ENCODE peak calls at places on chromosome 15, in seven cellular contexts. One of them, this sample, is unnamed. For H3K4me1, the result is how much of the 10 kb centered on the place peaks cover.

GRCh38 chr15:44801368-44801767 is 65.0 kb downstream of the TRIM69 start:
- DNase-seq in BE2C: no peak
- DNase-seq in uterus: no peak
- DNase-seq in Peyer's patch: no peak
- DNase-seq in H1: no peak
- DNase-seq in adrenal gland: no peak
- DNase-seq in stomach: no peak
- DNase-seq in this sample: no peak

GRCh38 chr15:48967336-48967735 is 3.6 kb upstream of the SHC4 start:
- DNase-seq in BE2C: no peak
- DNase-seq in uterus: no peak
- DNase-seq in Peyer's patch: no peak
- DNase-seq in H1: no peak
- DNase-seq in adrenal gland: no peak
- DNase-seq in stomach: no peak
- DNase-seq in this sample: no peak

GRCh38 chr15:77021803-77022381 is 27.0 kb downstream of the PSTPIP1 start:
- DNase-seq in BE2C: no peak
- DNase-seq in uterus: no peak
- DNase-seq in Peyer's patch: peak
- DNase-seq in H1: no peak
- DNase-seq in adrenal gland: no peak
- DNase-seq in stomach: no peak
- DNase-seq in this sample: no peak

GRCh38 chr15:68614621-68615035 is 35.8 kb downstream of the CORO2B start:
- DNase-seq in BE2C: peak
- DNase-seq in uterus: no peak
- DNase-seq in Peyer's patch: no peak
- DNase-seq in H1: peak
- DNase-seq in adrenal gland: peak
- DNase-seq in stomach: no peak
- DNase-seq in this sample: no peak

GRCh38 chr15:79948095-79948695 is 22.8 kb downstream of the BCL2A1 start:
- DNase-seq in BE2C: no peak
- DNase-seq in uterus: no peak
- DNase-seq in Peyer's patch: no peak
- DNase-seq in H1: no peak
- DNase-seq in adrenal gland: no peak
- DNase-seq in stomach: no peak
- DNase-seq in this sample: no peak

GRCh38 chr15:79132770-79133169 is 42.2 kb upstream of the RASGRF1 start:
- DNase-seq in BE2C: no peak
- DNase-seq in uterus: no peak
- DNase-seq in Peyer's patch: no peak
- DNase-seq in H1: no peak
- DNase-seq in adrenal gland: no peak
- DNase-seq in stomach: no peak
- DNase-seq in this sample: no peak

GRCh38 chr15:78232951-78233350 is 1.4 kb downstream of the ACSBG1 start:
- DNase-seq in BE2C: no peak
- DNase-seq in uterus: no peak
- DNase-seq in Peyer's patch: peak
- DNase-seq in H1: no peak
- DNase-seq in adrenal gland: no peak
- DNase-seq in stomach: no peak
- DNase-seq in this sample: no peak

GRCh38 chr15:44144193-44144592 is 50.9 kb downstream of the FRMD5 start:
- DNase-seq in BE2C: no peak
- DNase-seq in uterus: no peak
- DNase-seq in Peyer's patch: no peak
- DNase-seq in H1: no peak
- DNase-seq in adrenal gland: no peak
- DNase-seq in stomach: no peak
- DNase-seq in this sample: no peak

GRCh38 chr15:50304856-50305255 is 39.3 kb upstream of the HDC start:
- DNase-seq in BE2C: no peak
- DNase-seq in uterus: no peak
- DNase-seq in Peyer's patch: no peak
- DNase-seq in H1: no peak
- DNase-seq in adrenal gland: no peak
- DNase-seq in stomach: no peak
- DNase-seq in this sample: no peak

GRCh38 chr15:79339588-79340314 is 28.8 kb downstream of the TMED3 start:
- DNase-seq in BE2C: peak
- DNase-seq in uterus: no peak
- DNase-seq in Peyer's patch: no peak
- DNase-seq in H1: no peak
- DNase-seq in adrenal gland: no peak
- DNase-seq in stomach: no peak
- DNase-seq in this sample: peak

GRCh38 chr15:88241060-88241459 is 15.5 kb downstream of the NTRK3 start:
- DNase-seq in BE2C: no peak
- DNase-seq in uterus: no peak
- DNase-seq in Peyer's patch: no peak
- DNase-seq in H1: no peak
- DNase-seq in adrenal gland: no peak
- DNase-seq in stomach: no peak
- DNase-seq in this sample: no peak

GRCh38 chr15:37774961-37775360 is 159.5 kb upstream of the TMCO5A start:
- DNase-seq in BE2C: no peak
- DNase-seq in uterus: no peak
- DNase-seq in Peyer's patch: no peak
- DNase-seq in H1: no peak
- DNase-seq in adrenal gland: no peak
- DNase-seq in stomach: no peak
- DNase-seq in this sample: no peak

GRCh38 chr15:39270221-39270835 is 310.6 kb upstream of the THBS1 start:
- DNase-seq in BE2C: no peak
- DNase-seq in uterus: no peak
- DNase-seq in Peyer's patch: no peak
- DNase-seq in H1: no peak
- DNase-seq in adrenal gland: no peak
- DNase-seq in stomach: no peak
- DNase-seq in this sample: no peak

GRCh38 chr15:67776600-67776999 is 48.7 kb upstream of the SKOR1 start:
- DNase-seq in BE2C: no peak
- DNase-seq in uterus: no peak
- DNase-seq in Peyer's patch: no peak
- DNase-seq in H1: no peak
- DNase-seq in adrenal gland: no peak
- DNase-seq in stomach: no peak
- DNase-seq in this sample: no peak

GRCh38 chr15:34588046-34588674 is 4.7 kb upstream of the GOLGA8B start:
- DNase-seq in BE2C: peak
- DNase-seq in uterus: peak
- DNase-seq in Peyer's patch: no peak
- DNase-seq in H1: no peak
- DNase-seq in adrenal gland: peak
- DNase-seq in stomach: peak
- DNase-seq in this sample: peak

GRCh38 chr15:101355678-101356464 is 60.8 kb upstream of the SNRPA1 start:
- DNase-seq in BE2C: no peak
- DNase-seq in uterus: no peak
- DNase-seq in Peyer's patch: no peak
- DNase-seq in H1: no peak
- DNase-seq in adrenal gland: no peak
- DNase-seq in stomach: no peak
- DNase-seq in this sample: no peak

GRCh38 chr15:42165081-42165480 is 8.6 kb upstream of the PLA2G4F start:
- DNase-seq in BE2C: no peak
- DNase-seq in uterus: no peak
- DNase-seq in Peyer's patch: no peak
- DNase-seq in H1: no peak
- DNase-seq in adrenal gland: no peak
- DNase-seq in stomach: no peak
- DNase-seq in this sample: no peak

GRCh38 chr15:99328673-99329072 is 77.4 kb downstream of the LRRC28 start:
- DNase-seq in BE2C: no peak
- DNase-seq in uterus: no peak
- DNase-seq in Peyer's patch: no peak
- DNase-seq in H1: no peak
- DNase-seq in adrenal gland: no peak
- DNase-seq in stomach: no peak
- DNase-seq in this sample: no peak

GRCh38 chr15:73990250-73991005 is 1.7 kb downstream of the STOML1 start:
- DNase-seq in BE2C: no peak
- DNase-seq in uterus: no peak
- DNase-seq in Peyer's patch: no peak
- DNase-seq in H1: no peak
- DNase-seq in adrenal gland: peak
- DNase-seq in stomach: no peak
- DNase-seq in this sample: no peak

GRCh38 chr15:73988075-73988969 is 3.8 kb downstream of the STOML1 start:
- DNase-seq in BE2C: no peak
- DNase-seq in uterus: no peak
- DNase-seq in Peyer's patch: no peak
- DNase-seq in H1: no peak
- DNase-seq in adrenal gland: peak
- DNase-seq in stomach: no peak
- DNase-seq in this sample: no peak

GRCh38 chr15:73987646-73988045 is 4.4 kb downstream of the STOML1 start:
- DNase-seq in BE2C: no peak
- DNase-seq in uterus: no peak
- DNase-seq in Peyer's patch: no peak
- DNase-seq in H1: no peak
- DNase-seq in adrenal gland: peak
- DNase-seq in stomach: no peak
- DNase-seq in this sample: no peak

GRCh38 chr15:73991260-73991659 is 835 bp downstream of the STOML1 start:
- DNase-seq in BE2C: peak
- DNase-seq in uterus: peak
- DNase-seq in Peyer's patch: no peak
- DNase-seq in H1: no peak
- DNase-seq in adrenal gland: peak
- DNase-seq in stomach: no peak
- DNase-seq in this sample: no peak

GRCh38 chr15:73989001-73989798 is 2.9 kb downstream of the STOML1 start:
- DNase-seq in BE2C: no peak
- DNase-seq in uterus: no peak
- DNase-seq in Peyer's patch: no peak
- DNase-seq in H1: no peak
- DNase-seq in adrenal gland: peak
- DNase-seq in stomach: no peak
- DNase-seq in this sample: no peak
- H3K4me3 ChIP-seq in BE2C: no peak
- H3K4me3 ChIP-seq in uterus: no peak
- H3K4me3 ChIP-seq in Peyer's patch: no peak
- H3K4me3 ChIP-seq in H1: no peak
- H3K4me3 ChIP-seq in adrenal gland: no peak
- H3K4me3 ChIP-seq in stomach: no peak
- H3K4me3 ChIP-seq in this sample: no peak

GRCh38 chr15:70717237-70717793 is 46.0 kb downstream of the UACA start:
- DNase-seq in BE2C: no peak
- DNase-seq in uterus: no peak
- DNase-seq in Peyer's patch: no peak
- DNase-seq in H1: no peak
- DNase-seq in adrenal gland: no peak
- DNase-seq in stomach: no peak
- DNase-seq in this sample: no peak
- H3K4me1 ChIP-seq in BE2C: under half
- H3K4me1 ChIP-seq in uterus: under half
- H3K4me1 ChIP-seq in Peyer's patch: under half
- H3K4me1 ChIP-seq in H1: under half
- H3K4me1 ChIP-seq in adrenal gland: under half
- H3K4me1 ChIP-seq in stomach: under half
- H3K4me1 ChIP-seq in this sample: under half

GRCh38 chr15:57218826-57219576 is 157.3 kb upstream of the CGNL1 start:
- DNase-seq in BE2C: peak
- DNase-seq in uterus: no peak
- DNase-seq in Peyer's patch: no peak
- DNase-seq in H1: no peak
- DNase-seq in adrenal gland: no peak
- DNase-seq in stomach: no peak
- DNase-seq in this sample: peak
- H3K4me3 ChIP-seq in BE2C: peak
- H3K4me3 ChIP-seq in uterus: no peak
- H3K4me3 ChIP-seq in Peyer's patch: peak
- H3K4me3 ChIP-seq in H1: peak
- H3K4me3 ChIP-seq in adrenal gland: no peak
- H3K4me3 ChIP-seq in stomach: peak
- H3K4me3 ChIP-seq in this sample: peak

GRCh38 chr15:74007820-74008371 is 13.4 kb downstream of the PML start:
- DNase-seq in BE2C: no peak
- DNase-seq in uterus: no peak
- DNase-seq in Peyer's patch: no peak
- DNase-seq in H1: no peak
- DNase-seq in adrenal gland: no peak
- DNase-seq in stomach: no peak
- DNase-seq in this sample: no peak

GRCh38 chr15:74013374-74013893 is 18.9 kb downstream of the PML start:
- DNase-seq in BE2C: no peak
- DNase-seq in uterus: no peak
- DNase-seq in Peyer's patch: no peak
- DNase-seq in H1: no peak
- DNase-seq in adrenal gland: no peak
- DNase-seq in stomach: no peak
- DNase-seq in this sample: no peak

GRCh38 chr15:74011610-74012009 is 17.1 kb downstream of the PML start:
- DNase-seq in BE2C: no peak
- DNase-seq in uterus: peak
- DNase-seq in Peyer's patch: no peak
- DNase-seq in H1: no peak
- DNase-seq in adrenal gland: peak
- DNase-seq in stomach: peak
- DNase-seq in this sample: no peak

GRCh38 chr15:74008901-74009300 is 14.4 kb downstream of the PML start:
- DNase-seq in BE2C: no peak
- DNase-seq in uterus: no peak
- DNase-seq in Peyer's patch: no peak
- DNase-seq in H1: no peak
- DNase-seq in adrenal gland: no peak
- DNase-seq in stomach: no peak
- DNase-seq in this sample: no peak

DNA sequence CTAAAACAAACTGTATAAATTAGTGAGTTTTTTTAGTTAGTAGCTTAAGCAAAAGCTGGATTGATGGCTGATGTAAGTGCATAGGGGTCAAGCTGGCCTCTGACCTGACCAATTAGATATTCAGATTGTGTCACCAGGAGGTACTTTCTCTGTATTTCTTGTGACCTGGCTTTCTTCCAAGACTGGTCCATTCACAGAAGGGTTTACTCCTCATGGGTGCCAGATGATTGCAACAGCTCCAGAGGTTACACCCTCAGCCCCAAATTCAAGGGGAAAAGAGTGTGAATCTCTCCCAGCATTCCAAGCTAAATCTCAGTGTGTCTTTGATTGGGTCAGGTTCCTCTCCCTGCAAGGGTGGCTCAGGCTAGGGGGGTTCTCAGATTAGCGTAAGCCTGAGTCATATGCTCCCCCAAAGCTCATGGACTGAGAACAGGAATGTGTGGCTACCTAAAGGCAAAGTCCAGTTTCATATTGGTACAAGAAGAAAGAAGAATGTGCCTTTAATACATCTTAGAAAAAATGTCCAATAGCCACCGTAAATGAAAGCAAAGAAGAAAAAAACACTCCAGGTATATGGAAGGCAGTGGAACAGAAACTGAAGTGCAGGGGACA is 16.5 kb downstream of the PML start:
- DNase-seq in BE2C: no peak
- DNase-seq in uterus: no peak
- DNase-seq in Peyer's patch: no peak
- DNase-seq in H1: no peak
- DNase-seq in adrenal gland: no peak
- DNase-seq in stomach: no peak
- DNase-seq in this sample: no peak
- H3K4me1 ChIP-seq in BE2C: under half
- H3K4me1 ChIP-seq in uterus: under half
- H3K4me1 ChIP-seq in Peyer's patch: under half
- H3K4me1 ChIP-seq in H1: under half
- H3K4me1 ChIP-seq in adrenal gland: under half
- H3K4me1 ChIP-seq in stomach: half or more
- H3K4me1 ChIP-seq in this sample: under half